ENCODE peak calls at places on chromosomes 11 and 22, in four cellular contexts. V is brain microvascular endothelial cell, R is Caco-2, H is adrenal gland. E is an unnamed sample.

GRCh38 chr22:35622132-35622913 is 5.2 kb upstream of the MB start:
- DNase-seq in V (no peak), R (peak), H (peak), E (peak)

GRCh38 chr22:29704528-29705285 is 15.1 kb upstream of the CABP7 start:
- DNase-seq in V (peak), R (no peak), H (no peak), E (no peak)

GRCh38 chr11:109586789-109587188 is 164.8 kb downstream of the C11orf87 start:
- DNase-seq in V (no peak), R (no peak), H (no peak), E (no peak)

GRCh38 chr11:76190376-76190775 is 15.9 kb downstream of the WNT11 start:
- DNase-seq in V (no peak), R (no peak), H (no peak), E (no peak)

GRCh38 chr11:118907051-118907748 is 18.5 kb downstream of the BCL9L start:
- DNase-seq in V (no peak), R (peak), H (peak), E (peak)

GRCh38 chr22:36252754-36253522 is at the start of gene APOL1:
- DNase-seq in V (no peak), R (no peak), H (peak), E (no peak)

GRCh38 chr22:47129902-47130301 is 367.5 kb downstream of the TBC1D22A start:
- DNase-seq in V (no peak), R (peak), H (no peak), E (peak)

GRCh38 chr11:67262731-67263675 is 3.3 kb upstream of the GRK2 start:
- DNase-seq in V (peak), R (peak), H (peak), E (peak)

GRCh38 chr11:123525072-123525471 is 95.0 kb downstream of the GRAMD1B start:
- DNase-seq in V (no peak), R (no peak), H (no peak), E (no peak)

GRCh38 chr11:124897681-124898680 is at the start of gene ROBO4:
- DNase-seq in V (peak), R (peak), H (peak), E (peak)

GRCh38 chr11:93519179-93519578 is 24.0 kb downstream of the SMCO4 start:
- DNase-seq in V (no peak), R (no peak), H (no peak), E (no peak)

GRCh38 chr11:3158821-3159220 is 6.3 kb downstream of the OSBPL5 start:
- DNase-seq in V (no peak), R (no peak), H (no peak), E (peak)

GRCh38 chr11:33266418-33267215 is 9.4 kb downstream of the HIPK3 start:
- DNase-seq in V (peak), R (peak), H (peak), E (peak)
- H3K4me3 ChIP-seq in V (no peak), R (no peak), H (no peak), E (no peak)

DNA sequence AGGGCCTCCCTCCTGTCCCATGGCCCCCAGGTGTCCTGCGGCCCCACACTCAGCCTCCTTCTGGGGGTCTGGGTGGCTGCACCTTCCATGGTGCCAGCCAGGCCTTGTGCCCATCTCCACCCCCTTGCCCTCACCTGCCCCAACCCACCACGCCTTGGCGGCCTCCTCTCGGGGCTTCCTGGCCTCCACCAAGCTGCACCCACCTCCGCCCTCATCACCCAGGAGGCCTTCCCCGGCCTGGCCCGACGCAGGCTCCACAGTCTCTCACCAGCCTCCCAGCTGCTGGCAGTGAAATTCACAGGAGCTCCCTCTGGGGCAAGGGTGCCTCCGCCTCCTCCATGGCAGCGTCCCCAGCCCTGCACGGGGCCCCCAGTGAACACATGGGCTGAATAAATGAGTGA is 35.9 kb upstream of the WNT7B start:
- DNase-seq in V (no peak), R (no peak), H (peak), E (peak)
- H3K4me3 ChIP-seq in V (no peak), R (peak), H (no peak), E (no peak)

GRCh38 chr11:122100222-122101080 is 15.6 kb downstream of the BLID start:
- DNase-seq in V (no peak), R (no peak), H (peak), E (peak)

GRCh38 chr11:122098223-122098980 is 17.6 kb downstream of the BLID start:
- DNase-seq in V (no peak), R (no peak), H (no peak), E (no peak)

GRCh38 chr11:122099345-122100045 is 16.5 kb downstream of the BLID start:
- DNase-seq in V (no peak), R (no peak), H (no peak), E (no peak)

GRCh38 chr11:122095950-122096942 is 19.8 kb downstream of the BLID start:
- DNase-seq in V (no peak), R (no peak), H (no peak), E (no peak)

DNA sequence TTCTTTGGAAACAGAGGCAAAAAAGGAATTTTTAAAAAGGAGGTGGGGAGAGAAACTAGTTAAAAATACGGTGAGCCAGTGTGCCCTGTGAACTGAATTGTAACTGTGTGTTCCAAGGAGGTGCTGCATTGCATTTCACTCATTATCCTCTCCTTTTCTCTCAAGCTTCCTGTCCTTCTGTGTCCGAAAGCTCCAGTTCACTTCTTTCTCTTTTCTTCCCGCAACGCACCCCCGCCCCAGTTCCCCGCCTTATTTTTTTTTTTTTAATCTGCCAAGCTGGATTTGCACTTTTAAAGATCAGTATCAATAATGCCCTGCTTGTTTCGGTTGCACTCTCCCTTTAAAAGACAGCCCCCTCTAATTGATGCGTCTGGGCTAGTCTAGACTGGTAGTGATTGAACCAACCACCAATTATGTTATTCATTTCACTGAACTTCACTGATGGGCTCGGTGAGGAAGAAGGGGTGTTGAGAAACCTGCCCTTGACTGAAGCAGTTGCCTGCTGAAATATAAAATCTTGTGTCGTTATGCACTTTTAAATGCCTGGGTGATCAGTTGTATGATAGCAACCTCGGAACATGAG is 18.5 kb downstream of the BLID start:
- DNase-seq in V (no peak), R (no peak), H (no peak), E (no peak)
- H3K4me3 ChIP-seq in V (peak), R (no peak), H (no peak), E (peak)

GRCh38 chr22:17882162-17882561 is 107.9 kb upstream of the BID start:
- DNase-seq in V (no peak), R (no peak), H (no peak), E (no peak)

GRCh38 chr22:17881366-17881765 is 107.1 kb upstream of the BID start:
- DNase-seq in V (no peak), R (no peak), H (no peak), E (no peak)

GRCh38 chr22:17884084-17884483 is 109.8 kb upstream of the BID start:
- DNase-seq in V (no peak), R (no peak), H (no peak), E (peak)

GRCh38 chr22:17883356-17883755 is 109.1 kb upstream of the BID start:
- DNase-seq in V (no peak), R (no peak), H (no peak), E (no peak)

GRCh38 chr22:17882727-17883126 is 108.5 kb upstream of the BID start:
- DNase-seq in V (no peak), R (no peak), H (no peak), E (no peak)
- H3K4me3 ChIP-seq in V (no peak), R (no peak), H (no peak), E (no peak)

GRCh38 chr11:46252373-46252914 is 25.0 kb upstream of the CREB3L1 start:
- DNase-seq in V (no peak), R (peak), H (no peak), E (no peak)

GRCh38 chr11:46254135-46254491 is 23.3 kb upstream of the CREB3L1 start:
- DNase-seq in V (no peak), R (peak), H (no peak), E (no peak)

GRCh38 chr11:46251954-46252353 is 25.5 kb upstream of the CREB3L1 start:
- DNase-seq in V (no peak), R (no peak), H (no peak), E (no peak)

GRCh38 chr11:46256540-46257001 is 20.9 kb upstream of the CREB3L1 start:
- DNase-seq in V (no peak), R (no peak), H (no peak), E (no peak)

GRCh38 chr11:46253258-46254134 is 24.0 kb upstream of the CREB3L1 start:
- DNase-seq in V (peak), R (no peak), H (no peak), E (no peak)
- H3K4me3 ChIP-seq in V (no peak), R (no peak), H (no peak), E (no peak)

DNA sequence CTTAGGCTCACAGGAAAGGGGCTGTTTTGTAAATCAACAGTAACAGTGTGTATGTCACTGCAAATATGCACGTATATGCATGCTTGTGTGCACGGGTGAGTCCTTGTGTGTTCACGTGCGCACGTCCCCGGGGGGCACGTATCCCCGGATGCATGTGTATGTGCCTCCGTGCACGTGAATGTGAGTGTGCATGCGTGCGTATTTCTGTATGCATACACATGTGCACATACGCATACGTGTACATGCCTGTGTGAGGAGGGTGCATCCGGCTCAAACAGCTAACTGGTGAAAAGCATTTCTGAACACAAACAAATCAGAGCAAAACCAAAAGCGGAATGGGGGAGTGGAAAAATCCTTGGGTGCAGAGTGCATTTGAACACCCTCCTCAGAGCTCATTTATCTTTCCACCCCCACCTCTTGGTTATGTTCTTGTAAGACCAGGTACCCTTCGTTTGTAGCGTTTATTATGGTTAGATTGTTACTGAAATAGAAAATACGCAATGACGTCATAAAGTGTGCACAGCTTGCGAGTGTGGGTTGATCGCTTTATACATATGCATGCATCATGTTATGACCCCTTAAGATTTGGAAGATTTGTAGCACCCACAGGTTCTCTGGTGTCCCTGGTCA is 7.0 kb downstream of the ARSA start:
- DNase-seq in V (no peak), R (no peak), H (no peak), E (no peak)
- H3K4me3 ChIP-seq in V (no peak), R (peak), H (no peak), E (no peak)

GRCh38 chr11:65781152-65781961 is 581 bp upstream of the AP5B1 start:
- DNase-seq in V (no peak), R (peak), H (no peak), E (peak)

GRCh38 chr11:65779919-65780769 is 632 bp downstream of the AP5B1 start:
- DNase-seq in V (peak), R (peak), H (peak), E (peak)

GRCh38 chr11:65782816-65783228 is 2.0 kb upstream of the AP5B1 start:
- DNase-seq in V (no peak), R (no peak), H (no peak), E (no peak)

GRCh38 chr11:65780770-65781151 is at the start of gene AP5B1:
- DNase-seq in V (no peak), R (peak), H (peak), E (peak)

GRCh38 chr11:65781962-65782815 is 1.4 kb upstream of the AP5B1 start:
- DNase-seq in V (no peak), R (peak), H (no peak), E (no peak)
- H3K4me3 ChIP-seq in V (no peak), R (no peak), H (no peak), E (no peak)

E was measured in right cardiac atrium.